ENCODE peak calls at places on chromosomes 12 and 14, in eight cellular contexts. T is HCT116, C is lung, A is pancreas, Y is HFF-Myc, F is gastrocnemius medialis, R is PC-9, P is tibial nerve. E is an unnamed sample.

GRCh38 chr12:52344111-52344510 is 22.9 kb upstream of the KRT83 start:
- DNase-seq in T (no peak), R (no peak), F (no peak), Y (no peak), A (no peak), C (no peak), P (no peak), E (no peak)

GRCh38 chr12:42564540-42564939 is 25.0 kb downstream of the PRICKLE1 start:
- DNase-seq in A (no peak), T (no peak), Y (no peak), R (no peak), C (no peak), F (no peak), P (no peak), E (no peak)

GRCh38 chr12:50243507-50243906 is 39.8 kb downstream of the LIMA1 start:
- DNase-seq in P (no peak), C (no peak), F (no peak), A (no peak), T (no peak), R (peak; percentile 68), Y (no peak), E (no peak)

GRCh38 chr14:91493169-91493568 is 16.9 kb downstream of the PPP4R3A start:
- DNase-seq in R (no peak), C (no peak), A (no peak), F (no peak), Y (no peak), P (no peak), T (no peak), E (no peak)

GRCh38 chr12:89756638-89757321 is 48.1 kb upstream of the ATP2B1 start:
- DNase-seq in F (peak; percentile 2), T (peak; percentile 89), C (no peak), P (peak; percentile 67), R (peak; percentile 98), Y (peak; percentile 93), A (no peak), E (peak; percentile 82)

GRCh38 chr12:22860926-22861325 is 236.0 kb downstream of the ETNK1 start:
- DNase-seq in T (no peak), P (no peak), Y (no peak), C (no peak), F (no peak), A (no peak), R (no peak), E (no peak)

GRCh38 chr14:67919259-67919658 is 99.7 kb downstream of the RAD51B start:
- DNase-seq in T (no peak), R (no peak), P (no peak), C (no peak), Y (no peak), A (no peak), F (no peak), E (no peak)

GRCh38 chr14:99393059-99393655 is 87.5 kb downstream of the SETD3 start:
- DNase-seq in Y (no peak), A (no peak), C (no peak), F (no peak), P (no peak), T (peak; percentile 15), R (no peak), E (no peak)

GRCh38 chr14:92813201-92813600 is 19.1 kb downstream of the GOLGA5 start:
- DNase-seq in P (no peak), A (no peak), R (no peak), T (no peak), C (no peak), Y (no peak), F (no peak), E (no peak)

GRCh38 chr12:116299548-116300150 is 22.2 kb upstream of the MED13L start:
- DNase-seq in F (no peak), Y (no peak), A (no peak), R (no peak), P (no peak), C (no peak), T (no peak), E (no peak)

GRCh38 chr12:49552014-49552413 is 13.2 kb downstream of the KCNH3 start:
- DNase-seq in T (no peak), R (no peak), A (peak; percentile 68), C (no peak), P (no peak), F (peak; percentile 60), Y (no peak), E (no peak)

GRCh38 chr12:121858662-121859572 is at the start of gene HPD:
- DNase-seq in A (peak; percentile 59), T (no peak), P (peak; percentile 77), C (peak; percentile 47), F (peak; percentile 80), Y (peak; percentile 66), R (peak; percentile 40), E (peak; percentile 90)

GRCh38 chr12:108241961-108242360 is 97.2 kb downstream of the CMKLR1 start:
- DNase-seq in P (no peak), C (no peak), Y (no peak), R (no peak), A (no peak), F (no peak), T (no peak), E (no peak)

GRCh38 chr14:82067221-82067620 is 533.6 kb upstream of the SEL1L start:
- DNase-seq in P (no peak), R (no peak), A (no peak), Y (no peak), T (no peak), F (no peak), C (no peak), E (no peak)

GRCh38 chr12:22396253-22396652 is 61.7 kb upstream of the ST8SIA1 start:
- DNase-seq in P (no peak), F (no peak), R (no peak), C (no peak), T (no peak), Y (no peak), A (no peak), E (no peak)

GRCh38 chr12:67394600-67394999 is 125.4 kb downstream of the CAND1 start:
- DNase-seq in Y (no peak), A (peak; percentile 56), C (no peak), R (no peak), T (no peak), P (peak; percentile 30), F (peak; percentile 77), E (no peak)

GRCh38 chr14:63650336-63650952 is 8.8 kb upstream of the WDR89 start:
- DNase-seq in P (no peak), Y (no peak), A (peak; percentile 48), R (no peak), C (peak; percentile 77), T (no peak), F (no peak), E (no peak)

GRCh38 chr12:45008211-45008610 is 42.7 kb downstream of the DBX2 start:
- DNase-seq in C (no peak), T (no peak), P (no peak), A (no peak), R (no peak), F (no peak), Y (peak; percentile 20), E (no peak)

GRCh38 chr14:52061380-52061779 is 7.5 kb downstream of the NID2 start:
- DNase-seq in C (no peak), F (no peak), R (no peak), P (no peak), T (no peak), Y (no peak), A (no peak), E (no peak)

GRCh38 chr12:40032433-40033259 is 73.2 kb downstream of the SLC2A13 start:
- DNase-seq in P (no peak), Y (no peak), F (no peak), R (no peak), A (no peak), C (no peak), T (no peak), E (no peak)

GRCh38 chr14:92368001-92368400 is 45.0 kb downstream of the SLC24A4 start:
- DNase-seq in F (no peak), T (no peak), R (no peak), Y (no peak), A (no peak), P (no peak), C (no peak), E (peak; percentile 42)

DNA sequence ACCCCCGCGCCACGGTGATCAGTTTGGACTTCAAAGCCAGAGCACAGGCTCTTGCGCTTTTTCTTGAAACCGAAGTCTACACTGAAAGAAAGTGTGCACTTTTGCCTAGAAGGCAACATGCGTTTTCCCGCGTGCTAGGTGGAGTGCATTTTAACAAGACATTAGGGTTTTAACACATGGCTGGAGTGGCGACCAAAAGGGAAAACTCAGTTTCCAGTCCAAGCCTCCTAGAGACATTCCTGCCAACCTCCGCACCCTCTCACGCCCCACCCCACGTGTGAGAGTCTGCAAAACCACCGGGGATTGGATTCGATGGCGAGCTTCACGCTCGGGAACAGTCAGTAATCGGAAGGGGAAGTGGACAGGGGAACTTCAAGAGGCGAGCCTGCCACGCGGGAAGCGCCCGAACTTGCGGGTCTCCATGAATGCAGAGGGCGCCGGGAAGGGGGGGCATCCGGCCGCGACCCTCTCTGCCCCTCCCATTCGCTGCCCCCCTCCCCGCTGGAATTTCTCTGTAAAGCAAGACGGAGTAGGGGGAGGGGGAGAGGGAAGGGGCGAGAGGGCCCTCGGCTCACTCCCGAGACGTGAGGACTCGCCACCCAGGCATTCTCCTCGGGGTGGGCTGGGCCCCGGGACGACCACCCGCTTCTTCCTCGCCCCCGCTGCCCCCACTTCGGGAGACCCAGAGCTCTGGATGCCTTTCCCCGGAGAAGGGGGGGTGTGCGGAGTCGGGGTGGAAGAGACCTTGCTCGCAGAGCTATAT is 2.7 kb upstream of the CCND2 start:
- DNase-seq in Y (no peak), R (no peak), T (no peak), C (peak; percentile 54), F (no peak), P (peak; percentile 56), A (peak; percentile 48), E (no peak)
- H3K4me3 ChIP-seq in Y (no peak overlapping the region), R (no peak overlapping the region), T (peak overlapping the region; percentile 35), C (peak overlapping the region; percentile 14), F (peak overlapping the region; percentile 57), P (peak overlapping the region; percentile 38), A (peak overlapping the region; percentile 19), E (peak overlapping the region; percentile 46)

GRCh38 chr12:15322164-15323054 is at the start of gene PTPRO:
- DNase-seq in P (no peak), R (no peak), A (no peak), T (no peak), F (no peak), C (no peak), Y (no peak), E (no peak)
- TF ChIP-seq CTCF in P (no peak), R (no peak), A (no peak), T (no peak), F (no peak), C (no peak), Y (no peak), E (no peak)

GRCh38 chr14:103576371-103577024 is 13.7 kb downstream of the COA8 start:
- DNase-seq in R (peak; percentile 97), Y (peak; percentile 85), C (peak; percentile 93), A (peak; percentile 69), P (peak; percentile 82), T (peak; percentile 53), F (peak; percentile 46), E (peak; percentile 99)
- H3K4me3 ChIP-seq in R (no peak overlapping the region), Y (no peak overlapping the region), C (no peak overlapping the region), A (no peak overlapping the region), P (peak overlapping the region; percentile 1), T (peak overlapping the region; percentile 4), F (no peak overlapping the region), E (peak overlapping the region; percentile 13)

DNA sequence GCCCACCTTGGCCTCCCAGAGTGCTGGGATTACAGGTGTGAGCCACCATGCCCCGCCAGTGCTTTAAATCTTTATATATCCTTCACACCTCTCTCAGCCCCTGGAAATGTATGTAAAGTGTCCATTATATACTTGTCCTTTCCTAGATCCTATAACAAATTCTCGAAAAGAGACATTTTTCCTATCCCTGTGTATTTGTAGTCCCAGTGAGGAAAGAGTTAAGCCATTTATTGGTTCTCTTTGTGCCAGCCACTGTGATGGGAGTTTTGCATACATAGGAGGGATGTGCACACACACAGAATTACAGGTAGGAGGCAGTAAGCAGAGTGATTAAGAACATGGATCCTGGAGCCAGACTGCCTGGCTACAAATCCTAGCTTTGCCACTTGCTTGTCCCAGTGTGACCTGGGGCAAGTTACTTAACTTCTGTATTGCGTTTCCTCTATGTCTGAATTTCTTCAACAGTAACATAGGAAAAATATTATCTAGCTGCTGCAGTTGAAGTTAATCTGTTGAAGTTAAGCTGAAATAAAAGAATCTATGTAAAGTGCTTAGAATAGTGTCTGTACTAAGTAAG is 2.1 kb upstream of the RABGGTA start:
- DNase-seq in Y (no peak), T (no peak), R (no peak), C (no peak), F (no peak), P (no peak), A (no peak), E (no peak)
- TF ChIP-seq CTCF in Y (no peak), T (peak; percentile 39), R (no peak), C (no peak), F (no peak), P (no peak), A (no peak), E (peak; percentile 49)